ENCODE peak calls at places on chromosomes 16 and 17, in eight cellular contexts. V is stimulated activated naive CD8-positive, alpha-beta T cell treated with anti-CD3 and anti-CD28 coated beads, Interleukin-15, Interleukin-2, amounts not matched to agents 100 U/mL and 50 U/mL, for 24 hours; G is mammary epithelial cell; S is activated CD4-positive, CD25-positive, alpha-beta regulatory T cell; L is mesenteric fat pad; I is stimulated activated CD4-positive, alpha-beta T cell treated with anti-CD3 and anti-CD28 coated beads, TNF-alpha, amount 100 ng/mL, for 1 hour; M is COR-L47; E is activated T-cell treated with anti-CD3 and anti-CD28 coated beads, Interleukin-2, amount 50 U/mL, for 24 hours. C is an unnamed sample.

GRCh38 chr17:8206536-8206935 is 3.8 kb downstream of the AURKB start:
- DNase-seq in L (no peak), M (no peak), G (no peak), V (no peak), I (no peak), E (no peak), S (no peak), C (no peak)

GRCh38 chr17:48637323-48638260 is 11.4 kb upstream of the HOXB9 start:
- DNase-seq in S (no peak), V (no peak), L (no peak), E (no peak), I (no peak), M (no peak), G (peak; percentile 74), C (no peak)

GRCh38 chr16:67301080-67301757 is 21.9 kb downstream of the PLEKHG4 start:
- DNase-seq in I (no peak), M (no peak), G (no peak), S (no peak), L (no peak), E (no peak), V (no peak), C (no peak)

GRCh38 chr16:21526923-21527807 is 72.2 kb upstream of the METTL9 start:
- DNase-seq in M (no peak), E (no peak), G (no peak), S (no peak), I (no peak), V (no peak), L (peak; percentile 90), C (no peak)

GRCh38 chr17:77685881-77686486 is 272.5 kb upstream of the TNRC6C start:
- DNase-seq in S (no peak), I (no peak), V (no peak), G (no peak), E (no peak), M (no peak), L (no peak), C (no peak)

GRCh38 chr16:77531741-77532140 is 96.9 kb upstream of the ADAMTS18 start:
- DNase-seq in L (no peak), M (no peak), I (no peak), G (peak; percentile 37), V (no peak), S (no peak), E (no peak), C (no peak)

GRCh38 chr17:16351831-16352230 is 1.4 kb downstream of the CENPV start:
- DNase-seq in S (no peak), G (no peak), E (no peak), L (no peak), V (no peak), M (no peak), I (no peak), C (no peak)

GRCh38 chr17:82589851-82590180 is 58.4 kb downstream of the WDR45B start:
- DNase-seq in I (no peak), E (no peak), V (no peak), S (no peak), G (no peak), L (no peak), M (no peak), C (no peak)

GRCh38 chr16:88665148-88665547 is 2.3 kb upstream of the MVD start:
- DNase-seq in M (no peak), E (no peak), L (no peak), S (no peak), V (no peak), G (no peak), I (no peak), C (no peak)

GRCh38 chr16:81140930-81141780 is 45.0 kb upstream of the GCSH start:
- DNase-seq in L (no peak), I (no peak), E (peak; percentile 32), G (no peak), V (peak; percentile 29), S (no peak), M (no peak), C (no peak)

GRCh38 chr17:65181237-65182061 is 44.3 kb downstream of the RGS9 start:
- DNase-seq in G (no peak), E (peak; percentile 60), L (no peak), I (no peak), V (peak; percentile 66), M (no peak), S (no peak), C (no peak)

GRCh38 chr17:49359990-49360795 is 1.9 kb downstream of the ZNF652 start:
- DNase-seq in E (no peak), S (no peak), M (no peak), L (no peak), V (no peak), G (no peak), I (no peak), C (no peak)

GRCh38 chr17:40561871-40562611 is 3.2 kb downstream of the CCR7 start:
- DNase-seq in G (no peak), V (peak; percentile 74), I (no peak), L (peak; percentile 39), E (peak; percentile 74), S (no peak), M (no peak), C (no peak)

GRCh38 chr16:69166221-69166833 is 20.6 kb upstream of the SNTB2 start:
- DNase-seq in G (peak; percentile 42), L (no peak), S (no peak), M (no peak), V (peak; percentile 76), I (no peak), E (peak; percentile 81), C (no peak)

GRCh38 chr16:75282811-75283281 is 31.4 kb upstream of the BCAR1 start:
- DNase-seq in I (no peak), L (no peak), V (no peak), M (no peak), S (no peak), E (no peak), G (peak; percentile 41), C (no peak)

GRCh38 chr16:14015017-14015416 is 56.1 kb upstream of the MRTFB start:
- DNase-seq in L (no peak), I (no peak), S (no peak), G (no peak), V (no peak), M (no peak), E (no peak), C (no peak)

GRCh38 chr16:4879049-4879448 is 31.8 kb downstream of the UBN1 start:
- DNase-seq in E (no peak), V (no peak), G (peak; percentile 20), M (no peak), S (no peak), I (no peak), L (no peak), C (no peak)

GRCh38 chr16:17773698-17774101 is 302.9 kb upstream of the XYLT1 start:
- DNase-seq in M (no peak), V (no peak), E (no peak), S (no peak), I (no peak), G (no peak), L (no peak), C (no peak)

GRCh38 chr16:85312174-85312573 is 199.9 kb upstream of the CIBAR2 start:
- DNase-seq in S (no peak), L (no peak), E (no peak), M (no peak), G (no peak), V (no peak), I (no peak), C (no peak)

GRCh38 chr17:29495011-29495410 is 71.8 kb downstream of the ABHD15 start:
- DNase-seq in V (no peak), L (no peak), G (peak; percentile 44), I (no peak), E (no peak), M (no peak), S (no peak), C (no peak)

GRCh38 chr16:81723098-81723723 is 55.9 kb upstream of the PLCG2 start:
- DNase-seq in G (peak; percentile 73), L (no peak), S (no peak), E (peak; percentile 45), V (peak; percentile 27), I (no peak), M (peak; percentile 84), C (peak; percentile 42)

GRCh38 chr17:59464246-59464645 is 101.2 kb upstream of the DHX40 start:
- DNase-seq in G (no peak), M (no peak), V (no peak), S (no peak), I (no peak), L (no peak), E (no peak), C (no peak)

GRCh38 chr17:69468211-69468610 is 53.7 kb downstream of the MAP2K6 start:
- DNase-seq in I (no peak), E (no peak), V (no peak), G (no peak), S (no peak), M (no peak), L (no peak), C (no peak)

GRCh38 chr16:54374136-54374535 is 87.5 kb upstream of the IRX3 start:
- DNase-seq in S (no peak), V (no peak), L (no peak), I (no peak), M (no peak), G (no peak), E (no peak), C (no peak)

GRCh38 chr17:20852541-20853370 is 190.1 kb downstream of the USP22 start:
- DNase-seq in L (no peak), I (no peak), S (no peak), G (peak; percentile 38), V (peak; percentile 12), E (peak; percentile 37), M (peak; percentile 52), C (no peak)

GRCh38 chr16:84268661-84269060 is 26.0 kb upstream of the WFDC1 start:
- DNase-seq in E (no peak), I (no peak), G (no peak), S (no peak), L (no peak), M (no peak), V (no peak), C (no peak)

GRCh38 chr17:4162775-4163498 is 19.9 kb downstream of the CYB5D2 start:
- DNase-seq in S (no peak), V (no peak), E (no peak), I (no peak), M (no peak), L (no peak), G (no peak), C (no peak)

GRCh38 chr17:50514936-50515702 is 6.9 kb downstream of the MYCBPAP start:
- DNase-seq in V (no peak), M (no peak), S (no peak), E (no peak), G (peak; percentile 60), L (no peak), I (no peak), C (no peak)

GRCh38 chr17:50598487-50598886 is 36.2 kb upstream of the ABCC3 start:
- DNase-seq in L (no peak), I (no peak), V (no peak), E (no peak), G (no peak), M (no peak), S (no peak), C (no peak)

GRCh38 chr17:34006126-34006525 is 249.0 kb upstream of the CCL2 start:
- DNase-seq in G (no peak), I (no peak), E (no peak), S (no peak), L (no peak), M (no peak), V (no peak), C (no peak)

C was measured in NCI-H2029 treated with DMSO at 0.1 percent for 48 hours.